ENCODE peak calls at places on chromosomes 5 and 9, in four cellular contexts. J, F, N and P are unnamed samples.

GRCh38 chr9:16475257-16475656 is 395.2 kb downstream of the BNC2 start:
- DNase-seq in J (no peak), F (no peak), N (peak; percentile 23), P (no peak)

GRCh38 chr5:3142261-3143027 is 391.0 kb upstream of the IRX2 start:
- DNase-seq in J (no peak), F (no peak), N (no peak), P (peak; percentile 25)

GRCh38 chr5:133644000-133644865 is 31.9 kb upstream of the FSTL4 start:
- DNase-seq in J (no peak), F (no peak), N (no peak), P (no peak)

GRCh38 chr9:69027355-69028097 is 8.0 kb upstream of the FXN start:
- DNase-seq in J (peak; percentile 66), F (no peak), N (no peak), P (no peak)

GRCh38 chr9:109012876-109013677 is at the start of gene CTNNAL1:
- DNase-seq in J (peak; percentile 98), F (peak; percentile 92), N (peak; percentile 25), P (peak; percentile 76)

GRCh38 chr9:16267336-16268036 is 603.0 kb downstream of the BNC2 start:
- DNase-seq in J (no peak), F (no peak), N (no peak), P (no peak)

GRCh38 chr5:10478436-10478835 is 36.8 kb downstream of the ROPN1L start:
- DNase-seq in J (no peak), F (no peak), N (no peak), P (no peak)

GRCh38 chr9:8916771-8917170 is 1117.2 kb upstream of the DMAC1 start:
- DNase-seq in J (no peak), F (no peak), N (no peak), P (no peak)

GRCh38 chr9:137984520-137985257 is 107.1 kb downstream of the CACNA1B start:
- DNase-seq in J (no peak), F (no peak), N (no peak), P (no peak)

GRCh38 chr9:6870149-6870548 is 112.4 kb downstream of the KDM4C start:
- DNase-seq in J (no peak), F (no peak), N (no peak), P (no peak)

GRCh38 chr9:93533863-93534262 is 42.5 kb upstream of the PHF2 start:
- DNase-seq in J (peak; percentile 54), F (no peak), N (no peak), P (no peak)

GRCh38 chr5:2748841-2749513 is 2.5 kb downstream of the IRX2 start:
- DNase-seq in J (no peak), F (no peak), N (no peak), P (no peak)

GRCh38 chr5:133732536-133732935 is 120.2 kb upstream of the FSTL4 start:
- DNase-seq in J (no peak), F (no peak), N (no peak), P (no peak)

GRCh38 chr9:91422832-91423711 is 560 bp downstream of the NFIL3 start:
- DNase-seq in J (no peak), F (peak; percentile 66), N (no peak), P (no peak)

GRCh38 chr5:82313016-82313415 is 34.9 kb upstream of the RPS23 start:
- DNase-seq in J (no peak), F (no peak), N (no peak), P (no peak)

GRCh38 chr5:152374711-152375275 is 30.3 kb downstream of the NMUR2 start:
- DNase-seq in J (no peak), F (no peak), N (no peak), P (no peak)

GRCh38 chr5:102818345-102818744 is 63.2 kb downstream of the PAM start:
- DNase-seq in J (no peak), F (no peak), N (no peak), P (no peak)

GRCh38 chr5:119328753-119329602 is 26.8 kb upstream of the TNFAIP8 start:
- DNase-seq in J (no peak), F (no peak), N (no peak), P (no peak)

GRCh38 chr5:100901851-100902341 is 1.2 kb downstream of the ST8SIA4 start:
- DNase-seq in J (peak; percentile 9), F (peak; percentile 9), N (no peak), P (no peak)

GRCh38 chr5:73314395-73315195 is 134.0 kb downstream of the FOXD1 start:
- DNase-seq in J (no peak), F (no peak), N (no peak), P (no peak)

GRCh38 chr5:74786851-74787250 is 19.8 kb downstream of the NSA2 start:
- DNase-seq in J (no peak), F (no peak), N (no peak), P (no peak)

GRCh38 chr5:136079195-136079985 is 50.6 kb downstream of the TGFBI start:
- DNase-seq in J (peak; percentile 78), F (no peak), N (no peak), P (no peak)

GRCh38 chr5:111072949-111073682 is 1.6 kb downstream of the TSLP start:
- DNase-seq in J (peak; percentile 77), F (no peak), N (no peak), P (peak; percentile 2)

GRCh38 chr5:165996484-165996883 is 2295.0 kb upstream of the WWC1 start:
- DNase-seq in J (no peak), F (no peak), N (no peak), P (no peak)

GRCh38 chr5:96794757-96795156 is 13.0 kb downstream of the ERAP1 start:
- DNase-seq in J (no peak), F (no peak), N (no peak), P (no peak)

GRCh38 chr5:158380661-158381060 is 521.7 kb upstream of the CLINT1 start:
- DNase-seq in J (no peak), F (no peak), N (no peak), P (no peak)

GRCh38 chr5:172044631-172045314 is 38.3 kb upstream of the FBXW11 start:
- DNase-seq in J (peak; percentile 77), F (no peak), N (no peak), P (no peak)

GRCh38 chr5:150500328-150500841 is 7.5 kb upstream of the NDST1 start:
- DNase-seq in J (no peak), F (no peak), N (no peak), P (no peak)

GRCh38 chr9:90029996-90030395 is 425.2 kb downstream of the GADD45G start:
- DNase-seq in J (no peak), F (no peak), N (no peak), P (no peak)

GRCh38 chr5:107670028-107670926 is 460 bp downstream of the EFNA5 start:
- DNase-seq in J (peak; percentile 71), F (peak; percentile 43), N (no peak), P (no peak)

GRCh38 chr5:57176350-57176857 is 2.5 kb downstream of the GPBP1 start:
- DNase-seq in J (no peak), F (no peak), N (no peak), P (no peak)

GRCh38 chr5:145027266-145027665 is 807.9 kb downstream of the PRELID2 start:
- DNase-seq in J (no peak), F (no peak), N (no peak), P (no peak)

GRCh38 chr9:81427870-81428269 is 261.5 kb downstream of the TLE1 start:
- DNase-seq in J (no peak), F (no peak), N (no peak), P (no peak)

GRCh38 chr9:16870606-16871357 is at the start of gene BNC2:
- DNase-seq in J (peak; percentile 93), F (peak; percentile 53), N (no peak), P (no peak)

GRCh38 chr5:72291601-72292000 is 28.4 kb downstream of the MRPS27 start:
- DNase-seq in J (no peak), F (no peak), N (no peak), P (no peak)

GRCh38 chr5:547086-547924 is 23.1 kb upstream of the SLC9A3 start:
- DNase-seq in J (no peak), F (no peak), N (no peak), P (no peak)

GRCh38 chr5:124511791-124512190 is 234.6 kb downstream of the ZNF608 start:
- DNase-seq in J (no peak), F (no peak), N (no peak), P (no peak)

GRCh38 chr9:38127271-38127839 is 58.3 kb upstream of the SHB start:
- DNase-seq in J (no peak), F (no peak), N (no peak), P (no peak)